ENCODE peak calls at places on chromosomes 7 and 10, in seven cellular contexts. One of them, this sample, is unnamed.

GRCh38 chr7:26167293-26167934 is 15.4 kb downstream of the NFE2L3 start:
- DNase-seq in mammary epithelial cell: no peak
- DNase-seq in fibroblast of lung: no peak
- DNase-seq in endodermal cell: no peak
- DNase-seq in K562: no peak
- DNase-seq in Karpas-422: no peak
- DNase-seq in DND-41: no peak
- DNase-seq in this sample: no peak

GRCh38 chr10:64286533-64286932 is 765.3 kb downstream of the REEP3 start:
- DNase-seq in mammary epithelial cell: no peak
- DNase-seq in fibroblast of lung: no peak
- DNase-seq in endodermal cell: no peak
- DNase-seq in K562: no peak
- DNase-seq in Karpas-422: no peak
- DNase-seq in DND-41: no peak
- DNase-seq in this sample: no peak

GRCh38 chr7:2214636-2215035 is 18.1 kb downstream of the MAD1L1 start:
- DNase-seq in mammary epithelial cell: no peak
- DNase-seq in fibroblast of lung: no peak
- DNase-seq in endodermal cell: no peak
- DNase-seq in K562: no peak
- DNase-seq in Karpas-422: no peak
- DNase-seq in DND-41: no peak
- DNase-seq in this sample: no peak

GRCh38 chr10:30227481-30227880 is 121.6 kb downstream of the MTPAP start:
- DNase-seq in mammary epithelial cell: no peak
- DNase-seq in fibroblast of lung: no peak
- DNase-seq in endodermal cell: no peak
- DNase-seq in K562: no peak
- DNase-seq in Karpas-422: no peak
- DNase-seq in DND-41: no peak
- DNase-seq in this sample: no peak

GRCh38 chr7:135710417-135711138 is 17.4 kb downstream of the SLC13A4 start:
- DNase-seq in mammary epithelial cell: no peak
- DNase-seq in fibroblast of lung: no peak
- DNase-seq in endodermal cell: peak; percentile 76
- DNase-seq in K562: peak; percentile 93
- DNase-seq in Karpas-422: peak; percentile 71
- DNase-seq in DND-41: peak; percentile 11
- DNase-seq in this sample: no peak

GRCh38 chr7:29122750-29123149 is 23.6 kb downstream of the CPVL start:
- DNase-seq in mammary epithelial cell: no peak
- DNase-seq in fibroblast of lung: no peak
- DNase-seq in endodermal cell: no peak
- DNase-seq in K562: no peak
- DNase-seq in Karpas-422: no peak
- DNase-seq in DND-41: no peak
- DNase-seq in this sample: no peak

GRCh38 chr10:117653170-117653515 is 110.6 kb downstream of the EMX2 start:
- DNase-seq in mammary epithelial cell: peak; percentile 96
- DNase-seq in fibroblast of lung: peak; percentile 71
- DNase-seq in endodermal cell: no peak
- DNase-seq in K562: no peak
- DNase-seq in Karpas-422: no peak
- DNase-seq in DND-41: no peak
- DNase-seq in this sample: no peak

GRCh38 chr7:31373337-31374289 is 33.1 kb upstream of the NEUROD6 start:
- DNase-seq in mammary epithelial cell: peak; percentile 47
- DNase-seq in fibroblast of lung: peak; percentile 48
- DNase-seq in endodermal cell: peak; percentile 93
- DNase-seq in K562: peak; percentile 55
- DNase-seq in Karpas-422: peak; percentile 85
- DNase-seq in DND-41: peak; percentile 36
- DNase-seq in this sample: no peak

GRCh38 chr7:129389829-129390228 is 44.4 kb upstream of the STRIP2 start:
- DNase-seq in mammary epithelial cell: no peak
- DNase-seq in fibroblast of lung: no peak
- DNase-seq in endodermal cell: no peak
- DNase-seq in K562: no peak
- DNase-seq in Karpas-422: peak; percentile 42
- DNase-seq in DND-41: no peak
- DNase-seq in this sample: no peak

GRCh38 chr7:125409921-125410320 is 480.3 kb upstream of the POT1 start:
- DNase-seq in mammary epithelial cell: peak; percentile 27
- DNase-seq in fibroblast of lung: no peak
- DNase-seq in endodermal cell: no peak
- DNase-seq in K562: no peak
- DNase-seq in Karpas-422: no peak
- DNase-seq in DND-41: no peak
- DNase-seq in this sample: no peak

GRCh38 chr7:101659706-101660105 is 30.6 kb upstream of the MYL10 start:
- DNase-seq in mammary epithelial cell: peak; percentile 11
- DNase-seq in fibroblast of lung: no peak
- DNase-seq in endodermal cell: no peak
- DNase-seq in K562: no peak
- DNase-seq in Karpas-422: no peak
- DNase-seq in DND-41: no peak
- DNase-seq in this sample: no peak

GRCh38 chr10:79234391-79235318 is 112.6 kb upstream of the PPIF start:
- DNase-seq in mammary epithelial cell: no peak
- DNase-seq in fibroblast of lung: no peak
- DNase-seq in endodermal cell: no peak
- DNase-seq in K562: no peak
- DNase-seq in Karpas-422: no peak
- DNase-seq in DND-41: no peak
- DNase-seq in this sample: no peak

GRCh38 chr7:90180011-90180585 is 25.8 kb downstream of the STEAP1 start:
- DNase-seq in mammary epithelial cell: peak; percentile 68
- DNase-seq in fibroblast of lung: peak; percentile 54
- DNase-seq in endodermal cell: no peak
- DNase-seq in K562: no peak
- DNase-seq in Karpas-422: no peak
- DNase-seq in DND-41: no peak
- DNase-seq in this sample: no peak

GRCh38 chr10:3031490-3031889 is 35.9 kb upstream of the PFKP start:
- DNase-seq in mammary epithelial cell: no peak
- DNase-seq in fibroblast of lung: no peak
- DNase-seq in endodermal cell: no peak
- DNase-seq in K562: no peak
- DNase-seq in Karpas-422: no peak
- DNase-seq in DND-41: no peak
- DNase-seq in this sample: no peak

GRCh38 chr7:21352540-21353387 is 75.1 kb upstream of the SP4 start:
- DNase-seq in mammary epithelial cell: no peak
- DNase-seq in fibroblast of lung: no peak
- DNase-seq in endodermal cell: no peak
- DNase-seq in K562: no peak
- DNase-seq in Karpas-422: peak; percentile 91
- DNase-seq in DND-41: peak; percentile 5
- DNase-seq in this sample: no peak

GRCh38 chr7:155594961-155595366 is 48.6 kb upstream of the CNPY1 start:
- DNase-seq in mammary epithelial cell: peak; percentile 18
- DNase-seq in fibroblast of lung: no peak
- DNase-seq in endodermal cell: peak; percentile 84
- DNase-seq in K562: no peak
- DNase-seq in Karpas-422: no peak
- DNase-seq in DND-41: no peak
- DNase-seq in this sample: no peak

GRCh38 chr7:154440058-154440457 is 387.9 kb downstream of the DPP6 start:
- DNase-seq in mammary epithelial cell: no peak
- DNase-seq in fibroblast of lung: no peak
- DNase-seq in endodermal cell: no peak
- DNase-seq in K562: no peak
- DNase-seq in Karpas-422: no peak
- DNase-seq in DND-41: no peak
- DNase-seq in this sample: no peak

GRCh38 chr7:114140561-114140960 is 221.8 kb upstream of the PPP1R3A start:
- DNase-seq in mammary epithelial cell: no peak
- DNase-seq in fibroblast of lung: no peak
- DNase-seq in endodermal cell: peak; percentile 51
- DNase-seq in K562: no peak
- DNase-seq in Karpas-422: no peak
- DNase-seq in DND-41: no peak
- DNase-seq in this sample: no peak

GRCh38 chr7:93799750-93800357 is 90.7 kb downstream of the TFPI2 start:
- DNase-seq in mammary epithelial cell: peak; percentile 12
- DNase-seq in fibroblast of lung: peak; percentile 30
- DNase-seq in endodermal cell: no peak
- DNase-seq in K562: no peak
- DNase-seq in Karpas-422: peak; percentile 61
- DNase-seq in DND-41: no peak
- DNase-seq in this sample: no peak

DNA sequence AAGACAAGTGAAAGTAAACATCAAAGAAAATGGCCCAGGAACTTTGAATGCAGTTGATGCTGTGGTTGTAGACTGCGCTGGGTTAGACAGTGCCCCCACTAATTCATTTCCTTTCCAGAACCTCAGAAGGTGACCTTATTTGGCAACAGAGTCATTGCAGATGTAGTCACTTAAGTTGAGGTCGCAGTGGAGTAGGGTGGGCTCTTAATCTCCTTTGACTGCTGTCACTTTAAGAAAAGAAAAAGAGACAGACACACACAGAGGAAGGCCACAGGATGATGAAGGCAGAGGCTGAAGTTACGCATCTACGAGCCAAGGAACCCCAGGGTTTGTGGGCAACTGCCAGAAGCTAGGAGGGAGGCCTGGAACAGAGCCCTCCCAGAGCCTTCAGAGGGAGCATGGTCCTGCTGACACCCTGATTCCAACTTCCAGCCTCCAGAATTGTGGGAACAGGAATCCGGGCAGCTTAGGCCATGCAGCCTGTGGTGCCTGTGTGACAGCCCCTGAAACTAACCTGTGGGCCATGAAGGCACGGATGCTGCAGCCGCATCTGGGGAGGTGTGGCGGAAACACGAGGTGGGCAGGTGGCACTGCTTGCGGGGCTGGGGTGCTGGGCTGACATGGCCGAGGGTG is 107.6 kb downstream of the PRKAG2 start:
- DNase-seq in mammary epithelial cell: no peak
- DNase-seq in fibroblast of lung: no peak
- DNase-seq in endodermal cell: no peak
- DNase-seq in K562: no peak
- DNase-seq in Karpas-422: no peak
- DNase-seq in DND-41: peak; percentile 86
- DNase-seq in this sample: no peak
- H3K9ac ChIP-seq in mammary epithelial cell: no peak overlapping the region
- H3K9ac ChIP-seq in fibroblast of lung: no peak overlapping the region
- H3K9ac ChIP-seq in endodermal cell: no peak overlapping the region
- H3K9ac ChIP-seq in K562: no peak overlapping the region
- H3K9ac ChIP-seq in Karpas-422: no peak overlapping the region
- H3K9ac ChIP-seq in DND-41: peak overlapping the region; percentile 47
- H3K9ac ChIP-seq in this sample: no peak overlapping the region

DNA sequence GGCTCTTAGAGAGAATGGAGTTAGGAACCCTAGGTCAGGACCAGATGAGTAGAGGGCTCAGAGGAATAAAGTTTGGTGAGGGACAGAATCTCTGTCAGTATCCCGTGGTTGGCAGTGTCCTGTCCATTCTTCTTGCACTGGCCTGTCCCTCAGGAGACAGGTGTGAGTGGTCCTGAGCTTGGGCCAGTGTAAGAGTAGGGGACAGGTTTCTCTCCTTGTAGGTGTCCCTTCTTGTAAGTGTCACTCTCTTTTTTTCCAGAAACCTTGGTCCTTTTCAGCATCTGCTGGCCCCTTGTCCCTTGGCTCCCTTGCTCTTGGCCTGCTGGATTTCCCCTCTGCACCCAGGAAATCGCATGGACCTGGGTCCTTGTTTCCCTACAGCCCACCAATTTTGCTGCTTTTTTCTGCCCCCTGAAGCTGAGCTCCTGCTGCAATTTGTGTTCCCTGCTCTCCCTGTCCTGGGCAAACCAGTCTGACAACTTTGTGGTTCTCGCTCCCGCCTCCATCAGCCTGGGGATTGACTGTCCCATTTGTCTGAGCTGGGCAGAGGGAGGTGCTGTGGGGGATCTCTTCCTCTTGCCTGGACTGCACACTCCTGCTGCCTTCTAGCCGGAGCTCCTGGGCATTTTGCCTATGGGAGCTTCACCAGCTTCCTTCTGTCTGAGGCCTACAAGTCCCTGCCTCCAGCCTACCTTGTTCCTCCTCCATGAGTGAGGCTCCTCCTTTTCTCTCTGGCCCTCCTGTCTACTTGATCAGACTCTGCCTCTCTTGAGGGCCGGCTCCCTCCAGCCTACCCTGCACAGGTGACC is 6.5 kb downstream of the TSPAN14 start:
- DNase-seq in mammary epithelial cell: peak; percentile 95
- DNase-seq in fibroblast of lung: peak; percentile 38
- DNase-seq in endodermal cell: peak; percentile 92
- DNase-seq in K562: no peak
- DNase-seq in Karpas-422: no peak
- DNase-seq in DND-41: no peak
- DNase-seq in this sample: peak; percentile 89
- H3K4me3 ChIP-seq in mammary epithelial cell: no peak overlapping the region
- H3K4me3 ChIP-seq in fibroblast of lung: no peak overlapping the region
- H3K4me3 ChIP-seq in endodermal cell: no peak overlapping the region
- H3K4me3 ChIP-seq in K562: no peak overlapping the region
- H3K4me3 ChIP-seq in Karpas-422: no peak overlapping the region
- H3K4me3 ChIP-seq in DND-41: no peak overlapping the region
- H3K4me3 ChIP-seq in this sample: peak overlapping the region; percentile 20

GRCh38 chr7:40826419-40827216 is 691.8 kb downstream of the SUGCT start:
- DNase-seq in mammary epithelial cell: peak; percentile 71
- DNase-seq in fibroblast of lung: no peak
- DNase-seq in endodermal cell: peak; percentile 53
- DNase-seq in K562: no peak
- DNase-seq in Karpas-422: no peak
- DNase-seq in DND-41: no peak
- DNase-seq in this sample: no peak
- H3K27ac ChIP-seq in mammary epithelial cell: peak overlapping the region; percentile 94
- H3K27ac ChIP-seq in fibroblast of lung: peak overlapping the region; percentile 1
- H3K27ac ChIP-seq in endodermal cell: peak overlapping the region; percentile 53
- H3K27ac ChIP-seq in K562: no peak overlapping the region
- H3K27ac ChIP-seq in Karpas-422: no peak overlapping the region
- H3K27ac ChIP-seq in DND-41: no peak overlapping the region
- H3K27ac ChIP-seq in this sample: no peak overlapping the region

GRCh38 chr7:39526676-39527075 is 39.5 kb upstream of the YAE1 start:
- DNase-seq in mammary epithelial cell: no peak
- DNase-seq in fibroblast of lung: no peak
- DNase-seq in endodermal cell: no peak
- DNase-seq in K562: no peak
- DNase-seq in Karpas-422: no peak
- DNase-seq in DND-41: no peak
- DNase-seq in this sample: no peak
- H3K9ac ChIP-seq in mammary epithelial cell: no peak overlapping the region
- H3K9ac ChIP-seq in fibroblast of lung: no peak overlapping the region
- H3K9ac ChIP-seq in endodermal cell: no peak overlapping the region
- H3K9ac ChIP-seq in K562: no peak overlapping the region
- H3K9ac ChIP-seq in Karpas-422: no peak overlapping the region
- H3K9ac ChIP-seq in DND-41: no peak overlapping the region
- H3K9ac ChIP-seq in this sample: no peak overlapping the region

GRCh38 chr10:69407621-69408301 is 9.0 kb downstream of the TACR2 start:
- DNase-seq in mammary epithelial cell: no peak
- DNase-seq in fibroblast of lung: no peak
- DNase-seq in endodermal cell: peak; percentile 80
- DNase-seq in K562: peak; percentile 56
- DNase-seq in Karpas-422: peak; percentile 82
- DNase-seq in DND-41: peak; percentile 40
- DNase-seq in this sample: peak; percentile 82
- H3K4me3 ChIP-seq in mammary epithelial cell: no peak overlapping the region
- H3K4me3 ChIP-seq in fibroblast of lung: peak overlapping the region; percentile 21
- H3K4me3 ChIP-seq in endodermal cell: no peak overlapping the region
- H3K4me3 ChIP-seq in K562: no peak overlapping the region
- H3K4me3 ChIP-seq in Karpas-422: peak overlapping the region; percentile 36
- H3K4me3 ChIP-seq in DND-41: no peak overlapping the region
- H3K4me3 ChIP-seq in this sample: no peak overlapping the region

This sample was measured in kidney.